ENCODE peak calls at places on chromosomes 5 and 9, in seven cellular contexts. One of them, this sample, is unnamed. For H3K4me1, the result is how much of the 10 kb centered on the place peaks cover.

GRCh38 chr5:173714551-173715428 is 98.3 kb upstream of the BOD1 start:
- DNase-seq in mammary epithelial cell: peak
- DNase-seq in A549: peak
- DNase-seq in kidney: peak
- DNase-seq in CD8-positive, alpha-beta memory T cell: no peak
- DNase-seq in K562: peak
- DNase-seq in esophagus squamous epithelium: no peak
- DNase-seq in this sample: no peak

GRCh38 chr9:135712571-135713295 is 10.7 kb downstream of the KCNT1 start:
- DNase-seq in mammary epithelial cell: no peak
- DNase-seq in A549: no peak
- DNase-seq in kidney: no peak
- DNase-seq in CD8-positive, alpha-beta memory T cell: no peak
- DNase-seq in K562: no peak
- DNase-seq in esophagus squamous epithelium: no peak
- DNase-seq in this sample: no peak

GRCh38 chr5:115545065-115545882 is 699 bp upstream of the FEM1C start:
- DNase-seq in mammary epithelial cell: no peak
- DNase-seq in A549: no peak
- DNase-seq in kidney: no peak
- DNase-seq in CD8-positive, alpha-beta memory T cell: no peak
- DNase-seq in K562: no peak
- DNase-seq in esophagus squamous epithelium: no peak
- DNase-seq in this sample: peak

GRCh38 chr5:107401470-107402085 is 269.2 kb downstream of the EFNA5 start:
- DNase-seq in mammary epithelial cell: no peak
- DNase-seq in A549: no peak
- DNase-seq in kidney: no peak
- DNase-seq in CD8-positive, alpha-beta memory T cell: no peak
- DNase-seq in K562: no peak
- DNase-seq in esophagus squamous epithelium: no peak
- DNase-seq in this sample: peak

GRCh38 chr5:178201221-178201926 is 3.0 kb upstream of the HNRNPAB start:
- DNase-seq in mammary epithelial cell: no peak
- DNase-seq in A549: no peak
- DNase-seq in kidney: no peak
- DNase-seq in CD8-positive, alpha-beta memory T cell: no peak
- DNase-seq in K562: no peak
- DNase-seq in esophagus squamous epithelium: no peak
- DNase-seq in this sample: no peak

GRCh38 chr9:28136113-28136512 is 562.8 kb upstream of the C9orf72 start:
- DNase-seq in mammary epithelial cell: no peak
- DNase-seq in A549: no peak
- DNase-seq in kidney: no peak
- DNase-seq in CD8-positive, alpha-beta memory T cell: no peak
- DNase-seq in K562: no peak
- DNase-seq in esophagus squamous epithelium: no peak
- DNase-seq in this sample: no peak

GRCh38 chr9:86246752-86247161 is 12.7 kb downstream of the C9orf153 start:
- DNase-seq in mammary epithelial cell: no peak
- DNase-seq in A549: peak
- DNase-seq in kidney: no peak
- DNase-seq in CD8-positive, alpha-beta memory T cell: no peak
- DNase-seq in K562: peak
- DNase-seq in esophagus squamous epithelium: no peak
- DNase-seq in this sample: peak

GRCh38 chr9:121770415-121771273 is 119.2 kb downstream of the DAB2IP start:
- DNase-seq in mammary epithelial cell: no peak
- DNase-seq in A549: no peak
- DNase-seq in kidney: peak
- DNase-seq in CD8-positive, alpha-beta memory T cell: peak
- DNase-seq in K562: no peak
- DNase-seq in esophagus squamous epithelium: no peak
- DNase-seq in this sample: no peak

GRCh38 chr5:145699846-145700245 is 135.3 kb downstream of the PRELID2 start:
- DNase-seq in mammary epithelial cell: no peak
- DNase-seq in A549: no peak
- DNase-seq in kidney: no peak
- DNase-seq in CD8-positive, alpha-beta memory T cell: no peak
- DNase-seq in K562: no peak
- DNase-seq in esophagus squamous epithelium: no peak
- DNase-seq in this sample: no peak

GRCh38 chr5:170302729-170303501 is 5.3 kb upstream of the LCP2 start:
- DNase-seq in mammary epithelial cell: no peak
- DNase-seq in A549: no peak
- DNase-seq in kidney: peak
- DNase-seq in CD8-positive, alpha-beta memory T cell: peak
- DNase-seq in K562: peak
- DNase-seq in esophagus squamous epithelium: no peak
- DNase-seq in this sample: no peak

GRCh38 chr5:37552770-37553719 is 173.9 kb downstream of the WDR70 start:
- DNase-seq in mammary epithelial cell: no peak
- DNase-seq in A549: no peak
- DNase-seq in kidney: no peak
- DNase-seq in CD8-positive, alpha-beta memory T cell: no peak
- DNase-seq in K562: peak
- DNase-seq in esophagus squamous epithelium: no peak
- DNase-seq in this sample: no peak

GRCh38 chr5:168649306-168649705 is 70.1 kb upstream of the PANK3 start:
- DNase-seq in mammary epithelial cell: peak
- DNase-seq in A549: no peak
- DNase-seq in kidney: no peak
- DNase-seq in CD8-positive, alpha-beta memory T cell: no peak
- DNase-seq in K562: no peak
- DNase-seq in esophagus squamous epithelium: no peak
- DNase-seq in this sample: no peak

GRCh38 chr5:110727025-110727314 is 499 bp upstream of the TMEM232 start:
- DNase-seq in mammary epithelial cell: peak
- DNase-seq in A549: peak
- DNase-seq in kidney: no peak
- DNase-seq in CD8-positive, alpha-beta memory T cell: no peak
- DNase-seq in K562: peak
- DNase-seq in esophagus squamous epithelium: no peak
- DNase-seq in this sample: no peak

GRCh38 chr9:137544176-137544755 is 5.9 kb downstream of the PNPLA7 start:
- DNase-seq in mammary epithelial cell: no peak
- DNase-seq in A549: no peak
- DNase-seq in kidney: no peak
- DNase-seq in CD8-positive, alpha-beta memory T cell: no peak
- DNase-seq in K562: no peak
- DNase-seq in esophagus squamous epithelium: no peak
- DNase-seq in this sample: no peak

GRCh38 chr9:34513567-34514214 is 9.1 kb downstream of the ENHO start:
- DNase-seq in mammary epithelial cell: no peak
- DNase-seq in A549: no peak
- DNase-seq in kidney: no peak
- DNase-seq in CD8-positive, alpha-beta memory T cell: no peak
- DNase-seq in K562: no peak
- DNase-seq in esophagus squamous epithelium: no peak
- DNase-seq in this sample: no peak

GRCh38 chr9:135960328-135961276 is 571 bp downstream of the UBAC1 start:
- DNase-seq in mammary epithelial cell: peak
- DNase-seq in A549: no peak
- DNase-seq in kidney: no peak
- DNase-seq in CD8-positive, alpha-beta memory T cell: no peak
- DNase-seq in K562: peak
- DNase-seq in esophagus squamous epithelium: no peak
- DNase-seq in this sample: no peak

GRCh38 chr9:126724226-126724625 is 80.6 kb upstream of the ZBTB43 start:
- DNase-seq in mammary epithelial cell: no peak
- DNase-seq in A549: no peak
- DNase-seq in kidney: peak
- DNase-seq in CD8-positive, alpha-beta memory T cell: no peak
- DNase-seq in K562: no peak
- DNase-seq in esophagus squamous epithelium: no peak
- DNase-seq in this sample: no peak

GRCh38 chr5:50969207-50970145 is 303.0 kb downstream of the PARP8 start:
- DNase-seq in mammary epithelial cell: no peak
- DNase-seq in A549: no peak
- DNase-seq in kidney: peak
- DNase-seq in CD8-positive, alpha-beta memory T cell: no peak
- DNase-seq in K562: no peak
- DNase-seq in esophagus squamous epithelium: no peak
- DNase-seq in this sample: no peak

GRCh38 chr9:107251756-107252322 is 31.2 kb upstream of the RAD23B start:
- DNase-seq in mammary epithelial cell: peak
- DNase-seq in A549: peak
- DNase-seq in kidney: no peak
- DNase-seq in CD8-positive, alpha-beta memory T cell: no peak
- DNase-seq in K562: peak
- DNase-seq in esophagus squamous epithelium: no peak
- DNase-seq in this sample: no peak

GRCh38 chr9:16639644-16640043 is 230.8 kb downstream of the BNC2 start:
- DNase-seq in mammary epithelial cell: no peak
- DNase-seq in A549: no peak
- DNase-seq in kidney: no peak
- DNase-seq in CD8-positive, alpha-beta memory T cell: no peak
- DNase-seq in K562: no peak
- DNase-seq in esophagus squamous epithelium: no peak
- DNase-seq in this sample: no peak

GRCh38 chr5:95717439-95717838 is 13.7 kb upstream of the RHOBTB3 start:
- DNase-seq in mammary epithelial cell: no peak
- DNase-seq in A549: no peak
- DNase-seq in kidney: no peak
- DNase-seq in CD8-positive, alpha-beta memory T cell: no peak
- DNase-seq in K562: peak
- DNase-seq in esophagus squamous epithelium: no peak
- DNase-seq in this sample: no peak

GRCh38 chr9:128006360-128007024 is 25.7 kb upstream of the EEIG1 start:
- DNase-seq in mammary epithelial cell: peak
- DNase-seq in A549: peak
- DNase-seq in kidney: no peak
- DNase-seq in CD8-positive, alpha-beta memory T cell: no peak
- DNase-seq in K562: no peak
- DNase-seq in esophagus squamous epithelium: no peak
- DNase-seq in this sample: no peak

DNA sequence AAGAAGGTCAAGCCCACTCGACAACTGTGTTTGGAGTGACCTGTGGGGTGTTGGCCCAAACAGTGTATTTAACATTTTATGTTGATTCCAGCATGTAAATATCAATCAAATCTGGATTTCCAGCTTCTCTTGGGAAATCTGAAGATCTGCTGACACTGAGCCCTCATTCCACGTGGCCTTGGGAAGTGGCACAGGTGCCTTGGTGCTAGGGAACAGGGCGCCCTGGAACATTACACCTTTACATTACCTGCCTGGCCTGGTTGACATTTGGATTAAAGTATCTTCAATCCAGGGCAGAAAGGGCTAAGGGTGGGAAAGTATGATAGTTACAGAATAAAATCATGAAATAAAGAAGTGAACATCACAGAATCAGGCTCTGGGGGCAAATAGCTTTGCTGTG is 84.9 kb upstream of the CTSL start:
- DNase-seq in mammary epithelial cell: no peak
- DNase-seq in A549: no peak
- DNase-seq in kidney: no peak
- DNase-seq in CD8-positive, alpha-beta memory T cell: no peak
- DNase-seq in K562: no peak
- DNase-seq in esophagus squamous epithelium: no peak
- DNase-seq in this sample: no peak
- H3K4me3 ChIP-seq in mammary epithelial cell: no peak
- H3K4me3 ChIP-seq in A549: no peak
- H3K4me3 ChIP-seq in kidney: no peak
- H3K4me3 ChIP-seq in CD8-positive, alpha-beta memory T cell: no peak
- H3K4me3 ChIP-seq in K562: no peak
- H3K4me3 ChIP-seq in esophagus squamous epithelium: no peak
- H3K4me3 ChIP-seq in this sample: no peak

DNA sequence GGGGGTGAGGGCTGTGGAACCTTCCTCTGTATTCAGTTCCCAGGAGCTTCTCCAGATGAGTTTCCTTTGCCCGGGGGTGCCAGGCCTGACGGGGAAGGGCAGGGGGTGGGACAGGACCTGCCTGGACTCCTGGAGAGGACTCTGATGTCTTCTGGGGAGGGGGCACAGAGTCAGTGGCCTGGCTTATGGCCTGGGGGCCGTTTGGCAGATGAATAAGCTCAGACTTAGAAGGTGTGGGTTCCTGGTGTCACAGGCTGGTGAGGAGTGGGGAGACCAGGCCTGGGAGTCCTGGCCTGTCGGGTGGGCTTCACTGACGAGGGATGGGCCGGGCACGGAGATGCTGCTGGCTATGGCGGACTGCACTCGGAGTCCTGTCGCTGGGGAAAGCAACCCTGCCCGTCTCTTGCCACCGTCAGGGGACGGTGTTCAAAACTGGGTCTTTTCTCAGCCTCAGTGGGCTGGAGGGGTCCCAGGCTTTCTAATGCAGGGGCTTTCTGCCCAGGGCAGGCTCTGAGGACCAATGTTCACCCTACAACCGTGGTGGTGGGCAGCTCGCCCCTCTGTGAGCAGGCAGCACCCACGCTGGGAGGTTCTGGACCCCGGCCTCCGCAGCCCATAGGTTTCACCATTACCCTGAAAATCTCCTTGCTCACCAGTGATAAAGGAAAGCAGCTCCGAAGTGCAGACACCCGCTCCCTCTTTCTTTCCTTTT is 16.2 kb downstream of the COL5A1 start:
- DNase-seq in mammary epithelial cell: no peak
- DNase-seq in A549: no peak
- DNase-seq in kidney: peak
- DNase-seq in CD8-positive, alpha-beta memory T cell: no peak
- DNase-seq in K562: no peak
- DNase-seq in esophagus squamous epithelium: no peak
- DNase-seq in this sample: no peak
- H3K27ac ChIP-seq in mammary epithelial cell: no peak
- H3K27ac ChIP-seq in A549: no peak
- H3K27ac ChIP-seq in kidney: no peak
- H3K27ac ChIP-seq in CD8-positive, alpha-beta memory T cell: no peak
- H3K27ac ChIP-seq in K562: no peak
- H3K27ac ChIP-seq in esophagus squamous epithelium: peak
- H3K27ac ChIP-seq in this sample: no peak

GRCh38 chr9:91148306-91148705 is 213.4 kb downstream of the AUH start:
- DNase-seq in mammary epithelial cell: peak
- DNase-seq in A549: no peak
- DNase-seq in kidney: no peak
- DNase-seq in CD8-positive, alpha-beta memory T cell: no peak
- DNase-seq in K562: no peak
- DNase-seq in esophagus squamous epithelium: no peak
- DNase-seq in this sample: no peak
- H3K4me1 ChIP-seq in mammary epithelial cell: under half
- H3K4me1 ChIP-seq in A549: under half
- H3K4me1 ChIP-seq in kidney: under half
- H3K4me1 ChIP-seq in CD8-positive, alpha-beta memory T cell: under half
- H3K4me1 ChIP-seq in K562: under half
- H3K4me1 ChIP-seq in esophagus squamous epithelium: under half
- H3K4me1 ChIP-seq in this sample: under half

GRCh38 chr5:77204967-77205366 is 5.5 kb upstream of the PDE8B start:
- DNase-seq in mammary epithelial cell: no peak
- DNase-seq in A549: peak
- DNase-seq in kidney: no peak
- DNase-seq in CD8-positive, alpha-beta memory T cell: no peak
- DNase-seq in K562: no peak
- DNase-seq in esophagus squamous epithelium: no peak
- DNase-seq in this sample: no peak

GRCh38 chr5:77197840-77198554 is 12.5 kb upstream of the PDE8B start:
- DNase-seq in mammary epithelial cell: no peak
- DNase-seq in A549: no peak
- DNase-seq in kidney: no peak
- DNase-seq in CD8-positive, alpha-beta memory T cell: no peak
- DNase-seq in K562: no peak
- DNase-seq in esophagus squamous epithelium: no peak
- DNase-seq in this sample: no peak

GRCh38 chr5:77194762-77195161 is 15.7 kb upstream of the PDE8B start:
- DNase-seq in mammary epithelial cell: no peak
- DNase-seq in A549: no peak
- DNase-seq in kidney: no peak
- DNase-seq in CD8-positive, alpha-beta memory T cell: no peak
- DNase-seq in K562: no peak
- DNase-seq in esophagus squamous epithelium: no peak
- DNase-seq in this sample: no peak

GRCh38 chr5:77200663-77201062 is 9.8 kb upstream of the PDE8B start:
- DNase-seq in mammary epithelial cell: no peak
- DNase-seq in A549: no peak
- DNase-seq in kidney: no peak
- DNase-seq in CD8-positive, alpha-beta memory T cell: no peak
- DNase-seq in K562: no peak
- DNase-seq in esophagus squamous epithelium: no peak
- DNase-seq in this sample: no peak
- H3K4me3 ChIP-seq in mammary epithelial cell: no peak
- H3K4me3 ChIP-seq in A549: no peak
- H3K4me3 ChIP-seq in kidney: no peak
- H3K4me3 ChIP-seq in CD8-positive, alpha-beta memory T cell: no peak
- H3K4me3 ChIP-seq in K562: no peak
- H3K4me3 ChIP-seq in esophagus squamous epithelium: no peak
- H3K4me3 ChIP-seq in this sample: no peak